ENCODE peak calls at places on chromosomes 6 and 20, in six cellular contexts. Y is K562, M is upper lobe of left lung, B is GM12878, K is HepG2, H is A549. X is an unnamed sample. For H3K4me1 and H3K9me3, the result is how much of the 10 kb centered on the place peaks cover.

GRCh38 chr6:16413399-16413798 is 175.0 kb downstream of the GMPR start:
- ATAC-seq in Y (no peak), M (no peak), B (peak), K (no peak), H (no peak), X (no peak)

GRCh38 chr6:170222498-170223471 is 68.1 kb downstream of the DLL1 start:
- ATAC-seq in Y (no peak), M (peak), B (no peak), K (no peak), H (no peak), X (no peak)

GRCh38 chr6:15843764-15844163 is 180.9 kb upstream of the DTNBP1 start:
- ATAC-seq in Y (no peak), M (no peak), B (no peak), K (no peak), H (no peak), X (no peak)

GRCh38 chr6:14026831-14027539 is 90.6 kb upstream of the CD83 start:
- ATAC-seq in Y (no peak), M (no peak), B (no peak), K (no peak), H (no peak), X (no peak)

GRCh38 chr6:125918230-125918629 is 38.3 kb upstream of the HINT3 start:
- ATAC-seq in Y (no peak), M (no peak), B (no peak), K (peak), H (peak), X (no peak)

GRCh38 chr20:62898093-62898964 is 28.0 kb downstream of the DIDO1 start:
- ATAC-seq in Y (no peak), M (no peak), B (no peak), K (no peak), H (no peak), X (no peak)

GRCh38 chr6:28424163-28424562 is 19.1 kb downstream of the ZSCAN23 start:
- ATAC-seq in Y (peak), M (no peak), B (no peak), K (no peak), H (no peak), X (no peak)

GRCh38 chr6:151998784-151999183 is 191.3 kb downstream of the ESR1 start:
- ATAC-seq in Y (no peak), M (peak), B (no peak), K (no peak), H (no peak), X (no peak)

GRCh38 chr20:31943052-31943471 is 8.8 kb downstream of the PDRG1 start:
- ATAC-seq in Y (no peak), M (no peak), B (no peak), K (no peak), H (no peak), X (peak)

GRCh38 chr6:149422581-149422980 is 22.5 kb downstream of the SUMO4 start:
- ATAC-seq in Y (no peak), M (no peak), B (no peak), K (no peak), H (no peak), X (no peak)

GRCh38 chr6:49513153-49513989 is 13.6 kb downstream of the GLYATL3 start:
- ATAC-seq in Y (no peak), M (no peak), B (no peak), K (peak), H (no peak), X (no peak)

GRCh38 chr6:152050451-152051195 is 243.1 kb downstream of the ESR1 start:
- ATAC-seq in Y (no peak), M (no peak), B (no peak), K (no peak), H (no peak), X (no peak)

GRCh38 chr6:75546401-75546800 is 52.8 kb upstream of the FILIP1 start:
- ATAC-seq in Y (peak), M (peak), B (peak), K (peak), H (peak), X (no peak)

GRCh38 chr20:34141293-34141692 is 29.2 kb upstream of the EIF2S2 start:
- ATAC-seq in Y (no peak), M (no peak), B (no peak), K (no peak), H (no peak), X (no peak)

GRCh38 chr20:52103911-52104545 is 87.6 kb downstream of the ZFP64 start:
- ATAC-seq in Y (no peak), M (peak), B (no peak), K (no peak), H (no peak), X (no peak)

GRCh38 chr20:3340443-3340842 is 67.0 kb downstream of the DNAAF9 start:
- ATAC-seq in Y (no peak), M (peak), B (no peak), K (no peak), H (no peak), X (peak)

GRCh38 chr6:105431226-105431625 is 28.3 kb upstream of the PREP start:
- ATAC-seq in Y (no peak), M (no peak), B (peak), K (no peak), H (peak), X (no peak)

GRCh38 chr6:134196568-134197301 is 121.2 kb downstream of the SGK1 start:
- ATAC-seq in Y (peak), M (no peak), B (peak), K (no peak), H (no peak), X (no peak)

GRCh38 chr20:63472159-63472811 is at the start of gene KCNQ2:
- ATAC-seq in Y (peak), M (no peak), B (no peak), K (no peak), H (no peak), X (no peak)

GRCh38 chr6:51608932-51609331 is 478.5 kb downstream of the PKHD1 start:
- ATAC-seq in Y (no peak), M (no peak), B (no peak), K (no peak), H (no peak), X (no peak)

GRCh38 chr6:90111387-90111786 is 185.3 kb downstream of the BACH2 start:
- ATAC-seq in Y (no peak), M (no peak), B (no peak), K (no peak), H (no peak), X (no peak)

GRCh38 chr6:44072452-44072958 is 54.7 kb downstream of the MRPL14 start:
- ATAC-seq in Y (no peak), M (no peak), B (peak), K (peak), H (peak), X (no peak)
- H3K4me1 ChIP-seq in Y (half or more), M (under half), B (under half), K (half or more), H (under half), X (under half)

DNA sequence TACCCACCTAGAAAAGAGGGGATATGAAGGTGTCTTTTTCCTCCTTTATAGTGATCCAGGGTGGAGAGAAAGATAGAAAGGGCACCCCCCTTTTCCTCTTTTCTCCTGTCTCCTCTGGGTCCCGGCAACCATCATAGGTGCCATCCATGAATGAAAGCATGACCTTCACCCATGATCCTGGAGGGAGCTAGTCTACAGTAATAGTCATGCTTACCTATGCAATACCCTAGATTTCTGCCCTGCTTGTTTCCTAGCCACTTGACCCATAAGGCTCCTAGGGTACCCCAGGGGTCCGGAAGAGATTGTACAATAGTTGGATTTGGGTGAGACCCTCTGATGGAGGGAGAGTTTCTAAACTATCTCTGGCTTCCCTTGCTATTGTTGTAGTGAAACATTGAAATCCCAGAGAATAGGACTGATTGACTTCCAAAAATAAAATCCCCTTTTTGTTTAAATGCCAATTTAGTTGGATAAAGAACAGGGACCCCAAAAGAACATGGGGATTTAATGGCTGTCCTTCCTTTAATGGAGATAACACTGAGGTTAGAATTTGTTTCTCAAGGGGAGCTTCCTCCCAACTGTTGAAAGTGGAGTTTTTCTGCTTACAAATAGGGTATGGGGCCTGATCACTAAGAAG is 366.8 kb upstream of the KHDRBS2 start:
- ATAC-seq in Y (no peak), M (no peak), B (no peak), K (no peak), H (no peak), X (no peak)
- H3K9me3 ChIP-seq in Y (under half), M (under half), B (under half), K (half or more), H (under half), X (under half)

GRCh38 chr6:2434116-2434515 is 188.7 kb upstream of the GMDS start:
- ATAC-seq in Y (no peak), M (no peak), B (no peak), K (no peak), H (no peak), X (no peak)

GRCh38 chr6:2433686-2434085 is 188.3 kb upstream of the GMDS start:
- ATAC-seq in Y (no peak), M (no peak), B (no peak), K (no peak), H (no peak), X (no peak)

GRCh38 chr6:2430617-2431016 is 185.2 kb upstream of the GMDS start:
- ATAC-seq in Y (no peak), M (no peak), B (no peak), K (no peak), H (no peak), X (no peak)

GRCh38 chr6:2434911-2435310 is 189.5 kb upstream of the GMDS start:
- ATAC-seq in Y (no peak), M (no peak), B (no peak), K (no peak), H (no peak), X (no peak)

GRCh38 chr6:2432258-2432657 is 186.9 kb upstream of the GMDS start:
- ATAC-seq in Y (no peak), M (no peak), B (no peak), K (no peak), H (peak), X (no peak)
- TF ChIP-seq EP300 in Y (no peak), M (no peak), B (no peak), K (no peak), H (no peak), X (no peak)

GRCh38 chr6:142871910-142872331 is 73.1 kb downstream of the HIVEP2 start:
- ATAC-seq in Y (no peak), M (peak), B (peak), K (peak), H (no peak), X (peak)
- H3K4me1 ChIP-seq in Y (under half), M (under half), B (under half), K (half or more), H (under half), X (under half)

DNA sequence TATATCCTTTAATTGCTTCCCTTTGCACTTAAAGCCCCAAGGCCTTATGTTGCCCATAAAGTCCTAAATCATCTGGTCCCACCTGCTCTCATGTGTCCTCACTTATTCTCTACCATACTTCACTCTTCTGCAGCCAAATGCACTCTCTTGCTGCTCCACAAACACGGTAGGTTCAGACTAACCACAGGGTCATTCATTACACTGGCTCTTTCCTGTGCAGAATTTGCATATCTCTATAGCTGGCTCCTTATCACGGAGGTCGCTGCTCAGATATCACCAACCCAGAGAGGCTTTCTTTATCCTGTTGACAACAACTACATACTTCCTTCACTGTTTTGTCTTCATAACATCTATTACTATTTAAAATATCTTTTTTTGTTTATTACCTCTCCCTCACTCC is 86.8 kb downstream of the MOXD1 start:
- ATAC-seq in Y (no peak), M (no peak), B (no peak), K (no peak), H (no peak), X (no peak)
- H3K9me3 ChIP-seq in Y (under half), M (under half), B (under half), K (under half), H (under half), X (under half)

DNA sequence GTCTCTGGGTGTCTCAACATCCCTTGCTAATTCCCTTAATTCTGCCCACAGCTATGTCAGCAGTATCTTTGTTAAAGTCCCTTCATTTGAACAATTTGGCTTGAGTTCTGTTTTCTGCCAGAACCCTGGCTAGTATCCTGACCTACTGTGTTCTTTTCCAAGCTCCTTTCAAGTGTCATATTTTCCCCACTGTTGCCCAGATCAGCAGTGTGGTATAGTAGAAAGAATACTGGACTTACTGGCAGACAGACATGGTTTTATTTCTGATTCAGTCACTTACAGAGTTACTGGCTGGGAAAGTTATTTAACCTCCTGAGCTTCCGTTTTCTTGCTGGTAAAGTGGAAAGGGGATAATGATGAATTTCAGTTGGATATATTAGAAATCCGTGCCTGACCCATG is 39.8 kb upstream of the RAB23 start:
- ATAC-seq in Y (no peak), M (peak), B (no peak), K (no peak), H (no peak), X (peak)
- TF ChIP-seq EP300 in Y (no peak), M (no peak), B (no peak), K (no peak), H (no peak), X (no peak)

DNA sequence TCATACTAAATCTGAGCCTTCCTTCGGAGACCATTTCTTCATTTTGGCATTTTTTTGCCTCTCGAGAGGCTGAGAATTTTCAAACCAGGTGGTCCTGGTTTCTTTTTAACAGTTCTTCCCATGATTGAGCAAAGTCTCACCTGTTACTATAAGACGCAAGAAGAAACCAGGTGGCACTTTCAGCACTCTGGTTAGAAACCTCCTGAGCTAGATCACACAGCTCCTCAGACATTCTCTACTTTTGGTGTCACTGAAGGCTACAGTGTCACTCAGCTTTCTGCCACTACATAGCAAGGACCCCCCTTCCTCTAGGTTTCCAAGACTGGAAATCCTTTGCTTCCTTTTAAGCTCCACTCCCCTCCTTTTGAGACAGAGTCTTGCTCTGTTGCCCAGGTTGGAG is 7.3 kb downstream of the IFNGR1 start:
- ATAC-seq in Y (no peak), M (no peak), B (no peak), K (no peak), H (no peak), X (no peak)
- H3K4me1 ChIP-seq in Y (under half), M (half or more), B (under half), K (half or more), H (under half), X (under half)

DNA sequence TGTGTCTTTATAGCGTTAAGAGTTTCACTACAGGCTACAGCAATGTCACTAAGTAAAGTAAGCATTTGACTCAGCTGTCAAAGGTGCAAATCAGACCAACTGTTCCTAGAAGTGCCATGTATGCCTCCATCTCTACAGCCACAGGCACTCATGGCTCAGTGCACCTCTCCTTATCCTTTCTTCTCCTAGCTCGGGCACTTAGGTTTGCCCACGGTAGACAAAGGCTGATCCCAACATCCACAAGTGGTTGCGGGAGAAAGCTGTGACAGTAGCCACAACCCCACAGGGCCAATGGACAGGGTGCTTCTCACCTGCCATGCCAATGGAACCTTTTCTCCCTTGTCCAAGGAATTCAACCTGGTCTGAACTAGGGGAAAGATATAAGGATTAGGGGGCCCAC is 228.5 kb upstream of the EXOC2 start:
- ATAC-seq in Y (no peak), M (no peak), B (no peak), K (no peak), H (no peak), X (no peak)
- H3K9me3 ChIP-seq in Y (under half), M (under half), B (under half), K (under half), H (under half), X (under half)

DNA sequence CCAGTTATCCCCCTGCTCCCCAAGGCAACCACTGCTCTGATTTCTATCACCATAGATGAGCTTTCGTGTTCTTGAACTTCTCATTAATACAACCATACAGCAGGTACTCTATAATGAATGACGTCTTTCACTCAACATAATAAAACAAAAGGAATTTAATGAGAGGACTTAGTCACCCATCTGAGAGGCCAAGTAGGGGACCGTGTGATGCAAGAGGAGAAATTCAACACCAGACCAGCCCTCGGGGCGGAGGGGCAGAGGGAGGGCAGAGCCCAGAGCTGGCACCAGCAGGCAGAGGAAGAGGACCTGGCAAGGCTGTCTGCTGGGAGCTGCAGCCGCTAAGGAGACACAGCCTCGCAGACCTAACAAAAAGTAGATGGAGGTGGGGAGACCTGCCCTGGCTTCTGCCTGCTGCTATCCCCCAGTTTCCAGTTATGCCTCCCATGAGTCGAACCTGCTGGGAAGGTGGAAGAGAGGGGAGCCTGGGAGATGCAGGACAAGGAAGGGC is 13.7 kb downstream of the CCN5 start:
- ATAC-seq in Y (no peak), M (peak), B (no peak), K (peak), H (peak), X (peak)
- TF ChIP-seq EP300 in Y (no peak), M (no peak), B (no peak), K (no peak), H (peak), X (no peak)

DNA sequence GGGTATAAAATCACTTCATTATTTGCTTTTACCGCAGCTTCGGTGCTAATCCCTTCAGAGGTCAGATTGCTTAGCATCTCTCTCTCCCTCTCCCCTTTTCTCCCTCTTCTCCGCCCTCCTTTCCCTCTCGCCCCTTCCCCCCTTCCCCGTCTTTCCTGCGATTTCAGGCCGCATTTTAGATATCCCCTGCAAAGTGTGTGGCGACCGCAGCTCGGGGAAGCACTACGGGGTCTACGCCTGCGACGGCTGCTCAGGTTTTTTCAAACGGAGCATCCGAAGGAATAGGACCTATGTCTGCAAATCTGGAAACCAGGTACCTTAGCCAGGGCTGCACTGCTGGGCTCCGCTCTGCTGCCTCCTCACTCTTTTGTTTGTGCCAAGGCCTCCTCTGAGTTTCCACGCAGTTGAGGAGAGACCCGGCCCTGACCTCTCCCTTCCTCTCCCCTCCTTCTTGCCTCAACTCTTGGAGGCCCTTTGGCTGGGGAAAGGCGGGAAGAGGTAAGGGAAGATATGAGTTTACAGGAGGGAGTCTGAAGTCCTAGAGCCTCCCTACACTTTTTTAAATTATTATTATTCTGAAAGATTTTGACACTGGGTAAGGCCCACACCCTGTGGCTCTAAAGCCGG is 5.6 kb downstream of the NR2E1 start:
- ATAC-seq in Y (no peak), M (no peak), B (no peak), K (no peak), H (no peak), X (no peak)
- H3K4me1 ChIP-seq in Y (under half), M (half or more), B (under half), K (under half), H (under half), X (under half)